ENCODE peak calls at places on chromosomes 7 and 10, in five cellular contexts. One of them, this sample, is unnamed. For H3K4me1, the result is how much of the 10 kb centered on the place peaks cover.

GRCh38 chr10:124384142-124384541 is 34.6 kb downstream of the OAT start:
- DNase-seq in colonic mucosa: no peak
- DNase-seq in sigmoid colon: peak
- DNase-seq in SK-N-SH: peak
- DNase-seq in iPS DF 6.9: no peak
- DNase-seq in this sample: no peak

GRCh38 chr7:128103498-128104108 is 72.4 kb upstream of the LRRC4 start:
- DNase-seq in colonic mucosa: no peak
- DNase-seq in sigmoid colon: no peak
- DNase-seq in SK-N-SH: peak
- DNase-seq in iPS DF 6.9: no peak
- DNase-seq in this sample: no peak

GRCh38 chr10:73780966-73781365 is 882 bp upstream of the CHCHD1 start:
- DNase-seq in colonic mucosa: peak
- DNase-seq in sigmoid colon: peak
- DNase-seq in SK-N-SH: no peak
- DNase-seq in iPS DF 6.9: no peak
- DNase-seq in this sample: no peak

GRCh38 chr10:59303018-59303417 is 59.3 kb downstream of the FAM13C start:
- DNase-seq in colonic mucosa: no peak
- DNase-seq in sigmoid colon: no peak
- DNase-seq in SK-N-SH: no peak
- DNase-seq in iPS DF 6.9: no peak
- DNase-seq in this sample: no peak

GRCh38 chr7:69599879-69600764 is 1.8 kb downstream of the AUTS2 start:
- DNase-seq in colonic mucosa: peak
- DNase-seq in sigmoid colon: no peak
- DNase-seq in SK-N-SH: peak
- DNase-seq in iPS DF 6.9: no peak
- DNase-seq in this sample: no peak

GRCh38 chr10:60175418-60175817 is 214.3 kb downstream of the ANK3 start:
- DNase-seq in colonic mucosa: no peak
- DNase-seq in sigmoid colon: no peak
- DNase-seq in SK-N-SH: peak
- DNase-seq in iPS DF 6.9: no peak
- DNase-seq in this sample: no peak

GRCh38 chr10:77844713-77845454 is 81.7 kb downstream of the DLG5 start:
- DNase-seq in colonic mucosa: peak
- DNase-seq in sigmoid colon: no peak
- DNase-seq in SK-N-SH: no peak
- DNase-seq in iPS DF 6.9: no peak
- DNase-seq in this sample: no peak

GRCh38 chr7:48006866-48007265 is 22.0 kb downstream of the SUN3 start:
- DNase-seq in colonic mucosa: no peak
- DNase-seq in sigmoid colon: no peak
- DNase-seq in SK-N-SH: no peak
- DNase-seq in iPS DF 6.9: no peak
- DNase-seq in this sample: no peak

GRCh38 chr10:4586756-4587155 is 239.3 kb upstream of the AKR1E2 start:
- DNase-seq in colonic mucosa: no peak
- DNase-seq in sigmoid colon: no peak
- DNase-seq in SK-N-SH: no peak
- DNase-seq in iPS DF 6.9: no peak
- DNase-seq in this sample: no peak

DNA sequence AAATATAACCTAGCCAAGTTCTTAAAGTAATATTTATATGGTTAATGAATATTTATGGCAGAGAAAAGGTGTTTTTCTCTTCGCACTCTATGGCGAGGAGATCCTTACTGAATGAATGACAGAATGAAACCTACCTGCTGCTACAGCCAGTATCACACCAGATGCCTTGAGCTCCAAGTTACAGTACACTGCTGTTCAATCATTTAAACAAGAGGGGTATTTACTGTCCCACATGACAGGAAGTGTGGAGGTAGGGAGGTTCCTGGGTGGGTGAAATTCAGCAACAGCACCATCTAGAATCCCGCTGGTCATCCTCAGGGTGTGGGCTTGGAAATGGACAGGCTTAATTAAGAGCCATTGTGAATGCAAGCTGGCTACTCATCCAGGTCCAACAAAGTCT is 14.8 kb downstream of the CYTH3 start:
- DNase-seq in colonic mucosa: no peak
- DNase-seq in sigmoid colon: no peak
- DNase-seq in SK-N-SH: no peak
- DNase-seq in iPS DF 6.9: no peak
- DNase-seq in this sample: no peak
- H3K4me1 ChIP-seq in colonic mucosa: under half
- H3K4me1 ChIP-seq in sigmoid colon: under half
- H3K4me1 ChIP-seq in SK-N-SH: half or more
- H3K4me1 ChIP-seq in iPS DF 6.9: under half
- H3K4me1 ChIP-seq in this sample: half or more

GRCh38 chr10:122306744-122307143 is 35.6 kb downstream of the BTBD16 start:
- DNase-seq in colonic mucosa: no peak
- DNase-seq in sigmoid colon: no peak
- DNase-seq in SK-N-SH: no peak
- DNase-seq in iPS DF 6.9: no peak
- DNase-seq in this sample: peak
- H3K27ac ChIP-seq in colonic mucosa: peak
- H3K27ac ChIP-seq in sigmoid colon: peak
- H3K27ac ChIP-seq in SK-N-SH: peak
- H3K27ac ChIP-seq in iPS DF 6.9: no peak
- H3K27ac ChIP-seq in this sample: peak

GRCh38 chr10:100006241-100006886 is 3.4 kb downstream of the DNMBP start:
- DNase-seq in colonic mucosa: no peak
- DNase-seq in sigmoid colon: peak
- DNase-seq in SK-N-SH: no peak
- DNase-seq in iPS DF 6.9: no peak
- DNase-seq in this sample: no peak

GRCh38 chr10:100008708-100009282 is 952 bp downstream of the DNMBP start:
- DNase-seq in colonic mucosa: no peak
- DNase-seq in sigmoid colon: peak
- DNase-seq in SK-N-SH: no peak
- DNase-seq in iPS DF 6.9: no peak
- DNase-seq in this sample: no peak

GRCh38 chr10:100008142-100008522 is 1.6 kb downstream of the DNMBP start:
- DNase-seq in colonic mucosa: no peak
- DNase-seq in sigmoid colon: peak
- DNase-seq in SK-N-SH: no peak
- DNase-seq in iPS DF 6.9: no peak
- DNase-seq in this sample: no peak

GRCh38 chr10:100007239-100008141 is 2.3 kb downstream of the DNMBP start:
- DNase-seq in colonic mucosa: no peak
- DNase-seq in sigmoid colon: peak
- DNase-seq in SK-N-SH: no peak
- DNase-seq in iPS DF 6.9: no peak
- DNase-seq in this sample: no peak

DNA sequence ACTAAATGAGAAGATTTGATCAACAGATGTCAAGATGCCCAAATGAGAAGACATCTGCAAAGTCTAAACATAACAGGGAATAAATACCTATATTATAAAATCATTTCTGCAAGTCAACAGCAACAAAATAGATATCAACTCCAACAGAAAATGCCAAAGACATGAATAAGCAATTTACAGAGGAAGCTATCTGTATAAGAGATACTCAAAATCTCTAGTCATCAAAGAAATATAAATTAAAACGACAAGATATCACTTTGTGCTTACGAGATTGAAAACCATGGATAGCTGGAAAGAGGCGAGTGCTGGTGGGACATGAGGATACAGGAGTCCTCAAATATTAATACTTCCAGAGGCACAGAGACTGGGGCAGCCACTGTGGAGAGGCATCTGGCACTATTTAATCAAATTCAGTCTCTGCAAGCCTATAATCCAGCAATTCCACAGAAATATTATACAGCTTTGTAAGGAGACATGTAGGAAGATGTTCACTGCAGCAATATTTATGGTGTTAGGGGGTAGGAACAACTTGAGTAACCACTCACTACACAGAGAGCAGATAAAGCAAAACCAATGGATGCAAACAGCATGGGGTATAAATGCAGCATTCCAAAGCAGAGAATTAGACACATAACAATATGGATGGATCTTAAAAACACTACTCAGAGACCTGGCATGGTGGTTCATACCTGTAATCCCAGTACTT is 4.8 kb downstream of the DNMBP start:
- DNase-seq in colonic mucosa: no peak
- DNase-seq in sigmoid colon: no peak
- DNase-seq in SK-N-SH: no peak
- DNase-seq in iPS DF 6.9: no peak
- DNase-seq in this sample: no peak
- H3K4me1 ChIP-seq in colonic mucosa: under half
- H3K4me1 ChIP-seq in sigmoid colon: half or more
- H3K4me1 ChIP-seq in SK-N-SH: under half
- H3K4me1 ChIP-seq in iPS DF 6.9: under half
- H3K4me1 ChIP-seq in this sample: half or more

DNA sequence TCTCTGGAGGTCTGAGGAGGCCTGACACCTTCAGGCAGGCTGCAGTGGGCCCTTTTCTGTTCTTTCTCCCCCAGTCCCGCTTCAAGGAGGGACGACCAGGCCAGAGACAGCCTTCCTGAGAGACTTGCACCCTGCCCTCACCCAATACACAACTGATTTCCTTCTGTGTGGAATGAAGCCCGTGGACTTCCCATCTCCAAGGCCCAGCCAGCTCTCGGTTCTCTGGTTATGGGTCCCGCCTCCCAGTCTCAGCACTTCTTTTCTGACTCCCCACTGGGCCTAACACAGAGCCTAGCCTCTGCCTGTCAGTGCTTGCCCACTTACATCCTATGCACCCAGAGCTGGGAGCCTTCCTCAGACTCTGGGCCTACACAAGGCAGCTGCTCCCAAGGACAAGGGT is 24.1 kb upstream of the ADCYAP1R1 start:
- DNase-seq in colonic mucosa: no peak
- DNase-seq in sigmoid colon: no peak
- DNase-seq in SK-N-SH: no peak
- DNase-seq in iPS DF 6.9: no peak
- DNase-seq in this sample: no peak
- H3K27ac ChIP-seq in colonic mucosa: no peak
- H3K27ac ChIP-seq in sigmoid colon: peak
- H3K27ac ChIP-seq in SK-N-SH: no peak
- H3K27ac ChIP-seq in iPS DF 6.9: no peak
- H3K27ac ChIP-seq in this sample: peak

DNA sequence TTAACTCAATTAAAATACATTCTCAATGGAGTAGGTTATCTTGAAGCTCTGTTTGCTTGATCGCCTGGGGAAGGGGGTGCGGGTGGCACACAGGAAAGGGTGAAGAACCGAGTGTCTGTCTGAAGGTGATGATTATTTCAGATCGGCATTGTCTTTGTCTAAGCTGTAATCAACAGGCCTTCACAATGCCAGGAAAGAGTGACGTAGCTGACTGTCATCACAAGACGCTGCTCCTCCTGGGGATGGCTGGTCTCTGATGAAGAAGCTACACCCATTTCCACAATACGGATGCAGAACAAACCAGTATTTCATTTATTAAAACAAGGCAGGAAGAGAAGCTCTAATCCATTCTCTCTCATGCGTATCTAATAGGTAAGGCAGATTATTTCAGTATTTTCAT is 19.4 kb downstream of the JCAD start:
- DNase-seq in colonic mucosa: no peak
- DNase-seq in sigmoid colon: no peak
- DNase-seq in SK-N-SH: no peak
- DNase-seq in iPS DF 6.9: no peak
- DNase-seq in this sample: no peak
- H3K4me1 ChIP-seq in colonic mucosa: under half
- H3K4me1 ChIP-seq in sigmoid colon: under half
- H3K4me1 ChIP-seq in SK-N-SH: under half
- H3K4me1 ChIP-seq in iPS DF 6.9: under half
- H3K4me1 ChIP-seq in this sample: under half

This sample was measured in vagina.